ENCODE peak calls at places on chromosomes 13 and 19, in six cellular contexts. One of them, this sample, is unnamed.

GRCh38 chr13:98174995-98175394 is 2.1 kb downstream of the RNF113B start:
- DNase-seq in Caco-2: no peak
- DNase-seq in GOT3: no peak
- DNase-seq in right lobe of liver: no peak
- DNase-seq in activated T-helper 1 cell treated with Interleukin-2 at 50 U/mL for 16 hours: no peak
- DNase-seq in SK-N-MC: no peak
- DNase-seq in this sample: no peak

GRCh38 chr19:39823693-39824092 is 10.3 kb downstream of the DYRK1B start:
- DNase-seq in right lobe of liver: no peak
- DNase-seq in Caco-2: no peak
- DNase-seq in SK-N-MC: no peak
- DNase-seq in activated T-helper 1 cell treated with Interleukin-2 at 50 U/mL for 16 hours: no peak
- DNase-seq in GOT3: no peak
- DNase-seq in this sample: peak

GRCh38 chr13:32316476-32316875 is 1.2 kb downstream of the BRCA2 start:
- DNase-seq in SK-N-MC: no peak
- DNase-seq in activated T-helper 1 cell treated with Interleukin-2 at 50 U/mL for 16 hours: no peak
- DNase-seq in Caco-2: no peak
- DNase-seq in GOT3: no peak
- DNase-seq in right lobe of liver: no peak
- DNase-seq in this sample: no peak

GRCh38 chr19:49432141-49433073 is 7.2 kb downstream of the GFY start:
- DNase-seq in SK-N-MC: no peak
- DNase-seq in GOT3: no peak
- DNase-seq in right lobe of liver: no peak
- DNase-seq in Caco-2: no peak
- DNase-seq in activated T-helper 1 cell treated with Interleukin-2 at 50 U/mL for 16 hours: no peak
- DNase-seq in this sample: no peak

GRCh38 chr13:61884830-61885229 is 469.2 kb upstream of the PCDH20 start:
- DNase-seq in right lobe of liver: no peak
- DNase-seq in activated T-helper 1 cell treated with Interleukin-2 at 50 U/mL for 16 hours: no peak
- DNase-seq in GOT3: no peak
- DNase-seq in Caco-2: no peak
- DNase-seq in SK-N-MC: no peak
- DNase-seq in this sample: no peak

GRCh38 chr13:48783831-48784230 is 130.1 kb downstream of the CYSLTR2 start:
- DNase-seq in activated T-helper 1 cell treated with Interleukin-2 at 50 U/mL for 16 hours: no peak
- DNase-seq in Caco-2: no peak
- DNase-seq in right lobe of liver: no peak
- DNase-seq in SK-N-MC: no peak
- DNase-seq in GOT3: no peak
- DNase-seq in this sample: no peak

GRCh38 chr13:99506632-99507031 is 5.4 kb downstream of the TM9SF2 start:
- DNase-seq in right lobe of liver: no peak
- DNase-seq in activated T-helper 1 cell treated with Interleukin-2 at 50 U/mL for 16 hours: no peak
- DNase-seq in SK-N-MC: no peak
- DNase-seq in GOT3: no peak
- DNase-seq in Caco-2: no peak
- DNase-seq in this sample: no peak

GRCh38 chr13:46751811-46752635 is 44.9 kb downstream of the ESD start:
- DNase-seq in Caco-2: no peak
- DNase-seq in activated T-helper 1 cell treated with Interleukin-2 at 50 U/mL for 16 hours: peak
- DNase-seq in GOT3: no peak
- DNase-seq in SK-N-MC: no peak
- DNase-seq in right lobe of liver: no peak
- DNase-seq in this sample: peak

GRCh38 chr19:6067975-6068374 is 42.3 kb downstream of the RFX2 start:
- DNase-seq in activated T-helper 1 cell treated with Interleukin-2 at 50 U/mL for 16 hours: no peak
- DNase-seq in right lobe of liver: peak
- DNase-seq in GOT3: no peak
- DNase-seq in Caco-2: no peak
- DNase-seq in SK-N-MC: no peak
- DNase-seq in this sample: no peak

GRCh38 chr19:51247972-51248371 is 2.9 kb upstream of the SIGLECL1 start:
- DNase-seq in GOT3: no peak
- DNase-seq in activated T-helper 1 cell treated with Interleukin-2 at 50 U/mL for 16 hours: no peak
- DNase-seq in SK-N-MC: no peak
- DNase-seq in Caco-2: no peak
- DNase-seq in right lobe of liver: no peak
- DNase-seq in this sample: no peak

GRCh38 chr19:35518313-35518712 is 4.9 kb upstream of the DMKN start:
- DNase-seq in activated T-helper 1 cell treated with Interleukin-2 at 50 U/mL for 16 hours: no peak
- DNase-seq in Caco-2: no peak
- DNase-seq in SK-N-MC: no peak
- DNase-seq in right lobe of liver: no peak
- DNase-seq in GOT3: no peak
- DNase-seq in this sample: no peak

GRCh38 chr19:5621945-5622464 is 571 bp downstream of the SAFB2 start:
- DNase-seq in SK-N-MC: no peak
- DNase-seq in Caco-2: peak
- DNase-seq in activated T-helper 1 cell treated with Interleukin-2 at 50 U/mL for 16 hours: no peak
- DNase-seq in right lobe of liver: peak
- DNase-seq in GOT3: no peak
- DNase-seq in this sample: no peak

GRCh38 chr19:16381756-16382401 is 57.3 kb downstream of the KLF2 start:
- DNase-seq in Caco-2: no peak
- DNase-seq in right lobe of liver: peak
- DNase-seq in GOT3: peak
- DNase-seq in activated T-helper 1 cell treated with Interleukin-2 at 50 U/mL for 16 hours: no peak
- DNase-seq in SK-N-MC: no peak
- DNase-seq in this sample: no peak

GRCh38 chr13:32443111-32443510 is 15.2 kb upstream of the N4BP2L1 start:
- DNase-seq in activated T-helper 1 cell treated with Interleukin-2 at 50 U/mL for 16 hours: no peak
- DNase-seq in Caco-2: peak
- DNase-seq in right lobe of liver: no peak
- DNase-seq in SK-N-MC: no peak
- DNase-seq in GOT3: no peak
- DNase-seq in this sample: peak

GRCh38 chr13:60627071-60627686 is 230.2 kb downstream of the TDRD3 start:
- DNase-seq in GOT3: no peak
- DNase-seq in SK-N-MC: peak
- DNase-seq in activated T-helper 1 cell treated with Interleukin-2 at 50 U/mL for 16 hours: no peak
- DNase-seq in right lobe of liver: no peak
- DNase-seq in Caco-2: peak
- DNase-seq in this sample: peak

GRCh38 chr19:49132974-49133609 is 13.7 kb downstream of the PPFIA3 start:
- DNase-seq in right lobe of liver: no peak
- DNase-seq in GOT3: no peak
- DNase-seq in Caco-2: no peak
- DNase-seq in SK-N-MC: no peak
- DNase-seq in activated T-helper 1 cell treated with Interleukin-2 at 50 U/mL for 16 hours: no peak
- DNase-seq in this sample: peak

GRCh38 chr19:16143399-16144215 is at the start of gene HSH2D:
- DNase-seq in GOT3: no peak
- DNase-seq in right lobe of liver: no peak
- DNase-seq in SK-N-MC: no peak
- DNase-seq in activated T-helper 1 cell treated with Interleukin-2 at 50 U/mL for 16 hours: peak
- DNase-seq in Caco-2: peak
- DNase-seq in this sample: peak

GRCh38 chr13:21616880-21617279 is 12.9 kb upstream of the MICU2 start:
- DNase-seq in right lobe of liver: no peak
- DNase-seq in GOT3: no peak
- DNase-seq in activated T-helper 1 cell treated with Interleukin-2 at 50 U/mL for 16 hours: no peak
- DNase-seq in SK-N-MC: no peak
- DNase-seq in Caco-2: peak
- DNase-seq in this sample: no peak

GRCh38 chr19:35990771-35991730 is 3.9 kb upstream of the SDHAF1 start:
- DNase-seq in SK-N-MC: no peak
- DNase-seq in GOT3: no peak
- DNase-seq in activated T-helper 1 cell treated with Interleukin-2 at 50 U/mL for 16 hours: no peak
- DNase-seq in right lobe of liver: no peak
- DNase-seq in Caco-2: no peak
- DNase-seq in this sample: no peak

GRCh38 chr13:113625965-113626661 is 31.9 kb downstream of the ATP4B start:
- DNase-seq in Caco-2: no peak
- DNase-seq in activated T-helper 1 cell treated with Interleukin-2 at 50 U/mL for 16 hours: no peak
- DNase-seq in right lobe of liver: no peak
- DNase-seq in GOT3: no peak
- DNase-seq in SK-N-MC: no peak
- DNase-seq in this sample: peak

GRCh38 chr19:2827840-2828489 is 8.3 kb downstream of the ZNF554 start:
- DNase-seq in Caco-2: no peak
- DNase-seq in activated T-helper 1 cell treated with Interleukin-2 at 50 U/mL for 16 hours: no peak
- DNase-seq in right lobe of liver: no peak
- DNase-seq in GOT3: no peak
- DNase-seq in SK-N-MC: no peak
- DNase-seq in this sample: no peak

GRCh38 chr19:54608792-54609191 is 15.4 kb downstream of the LILRA1 start:
- DNase-seq in Caco-2: no peak
- DNase-seq in activated T-helper 1 cell treated with Interleukin-2 at 50 U/mL for 16 hours: no peak
- DNase-seq in right lobe of liver: no peak
- DNase-seq in SK-N-MC: no peak
- DNase-seq in GOT3: no peak
- DNase-seq in this sample: no peak

GRCh38 chr19:39264306-39265290 is 3.6 kb upstream of the IFNL2 start:
- DNase-seq in SK-N-MC: no peak
- DNase-seq in right lobe of liver: peak
- DNase-seq in activated T-helper 1 cell treated with Interleukin-2 at 50 U/mL for 16 hours: no peak
- DNase-seq in GOT3: no peak
- DNase-seq in Caco-2: no peak
- DNase-seq in this sample: peak

GRCh38 chr13:77919351-77920294 is 992 bp upstream of the EDNRB start:
- DNase-seq in activated T-helper 1 cell treated with Interleukin-2 at 50 U/mL for 16 hours: no peak
- DNase-seq in Caco-2: no peak
- DNase-seq in right lobe of liver: peak
- DNase-seq in GOT3: no peak
- DNase-seq in SK-N-MC: no peak
- DNase-seq in this sample: peak

GRCh38 chr19:16588824-16589577 is 16.8 kb upstream of the SLC35E1 start:
- DNase-seq in right lobe of liver: no peak
- DNase-seq in activated T-helper 1 cell treated with Interleukin-2 at 50 U/mL for 16 hours: no peak
- DNase-seq in SK-N-MC: no peak
- DNase-seq in Caco-2: no peak
- DNase-seq in GOT3: no peak
- DNase-seq in this sample: peak

GRCh38 chr13:50493683-50494082 is 349.8 kb downstream of the DLEU7 start:
- DNase-seq in Caco-2: no peak
- DNase-seq in activated T-helper 1 cell treated with Interleukin-2 at 50 U/mL for 16 hours: no peak
- DNase-seq in SK-N-MC: no peak
- DNase-seq in GOT3: no peak
- DNase-seq in right lobe of liver: no peak
- DNase-seq in this sample: no peak

GRCh38 chr19:58511353-58512208 is at the start of gene SLC27A5:
- DNase-seq in SK-N-MC: no peak
- DNase-seq in right lobe of liver: peak
- DNase-seq in Caco-2: no peak
- DNase-seq in activated T-helper 1 cell treated with Interleukin-2 at 50 U/mL for 16 hours: no peak
- DNase-seq in GOT3: no peak
- DNase-seq in this sample: no peak

GRCh38 chr13:65595881-65596280 is 1634.3 kb downstream of the PCDH9 start:
- DNase-seq in GOT3: no peak
- DNase-seq in Caco-2: no peak
- DNase-seq in SK-N-MC: no peak
- DNase-seq in right lobe of liver: no peak
- DNase-seq in activated T-helper 1 cell treated with Interleukin-2 at 50 U/mL for 16 hours: no peak
- DNase-seq in this sample: no peak

GRCh38 chr13:95874286-95874685 is 178.9 kb downstream of the UGGT2 start:
- DNase-seq in SK-N-MC: no peak
- DNase-seq in Caco-2: no peak
- DNase-seq in activated T-helper 1 cell treated with Interleukin-2 at 50 U/mL for 16 hours: no peak
- DNase-seq in GOT3: no peak
- DNase-seq in right lobe of liver: no peak
- DNase-seq in this sample: no peak

This sample was measured in left kidney.